ENCODE peak calls at places on chromosomes 4 and X, in four cellular contexts. E is GM23248, Y is A673, Z is H1. C is an unnamed sample.

GRCh38 chr4:81470456-81471327 is 1.0 kb downstream of the RASGEF1B start:
- DNase-seq in Z (peak; percentile 55), E (peak; percentile 37), Y (peak; percentile 23), C (peak; percentile 72)

GRCh38 chr4:68905598-68906237 is 45.9 kb downstream of the UGT2A3 start:
- DNase-seq in E (no peak), Y (no peak), Z (peak; percentile 51), C (no peak)

GRCh38 chrX:118603981-118604380 is 108.4 kb downstream of the DOCK11 start:
- DNase-seq in Y (peak; percentile 79), E (peak; percentile 70), Z (peak; percentile 49), C (peak; percentile 54)

GRCh38 chr4:56871357-56871993 is 36.2 kb upstream of the REST start:
- DNase-seq in E (no peak), Z (peak; percentile 50), Y (no peak), C (no peak)

GRCh38 chr4:169627307-169627706 is 6.9 kb downstream of the CLCN3 start:
- DNase-seq in Z (no peak), E (no peak), Y (no peak), C (no peak)

GRCh38 chr4:142428715-142429114 is 417.4 kb downstream of the INPP4B start:
- DNase-seq in Y (no peak), Z (no peak), E (no peak), C (no peak)

GRCh38 chr4:60485279-60485678 is 714.8 kb upstream of the ADGRL3 start:
- DNase-seq in Z (no peak), E (no peak), Y (peak; percentile 1), C (no peak)

GRCh38 chr4:142467086-142467485 is 379.0 kb downstream of the INPP4B start:
- DNase-seq in Y (no peak), Z (no peak), E (no peak), C (no peak)

DNA sequence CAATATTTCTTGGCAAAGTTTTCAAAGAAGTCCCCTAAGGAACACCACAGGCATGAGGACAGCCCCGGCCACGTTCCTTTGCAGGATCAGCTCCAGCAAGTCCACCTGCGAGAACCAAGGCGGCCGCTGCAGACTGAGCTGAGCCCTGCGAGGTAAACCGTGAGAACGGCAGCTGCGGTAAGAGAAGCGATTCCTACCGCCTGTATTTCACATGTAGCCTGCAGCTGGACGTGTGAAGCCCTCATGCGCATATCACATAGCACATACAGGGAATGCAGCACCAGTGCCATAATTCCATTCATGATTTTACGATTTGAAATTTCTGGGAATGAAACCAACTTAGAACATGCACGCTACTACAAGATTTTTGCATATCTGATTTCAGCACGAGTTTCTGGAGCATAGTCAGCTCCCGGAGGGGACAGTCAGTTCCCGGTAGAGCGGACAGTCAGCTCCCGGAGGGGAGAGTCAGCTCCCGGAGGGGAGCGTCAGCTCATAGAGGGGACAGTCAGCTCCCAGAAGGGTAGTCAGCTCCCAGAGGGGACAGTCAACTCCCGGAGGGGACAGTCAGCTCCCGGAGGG is 41.7 kb downstream of the FGFRL1 start:
- DNase-seq in E (peak; percentile 90), Z (no peak), Y (no peak), C (no peak)
- TF ChIP-seq EZH2 in E (no peak), Z (no peak), Y (peak; percentile 55), C (no peak)

GRCh38 chrX:53883196-53883595 is 161.1 kb downstream of the PHF8 start:
- DNase-seq in E (no peak), Z (no peak), Y (no peak), C (no peak)
- H3K27me3 ChIP-seq in E (no peaks in the 10 kb centered on the region), Z (no peaks in the 10 kb centered on the region), Y (no peaks in the 10 kb centered on the region), C (no peaks in the 10 kb centered on the region)

GRCh38 chr4:54098375-54098774 is 1.6 kb upstream of the GSX2 start:
- DNase-seq in E (no peak), Y (no peak), Z (no peak), C (no peak)
- TF ChIP-seq EZH2 in E (no peak), Y (no peak), Z (no peak), C (no peak)

DNA sequence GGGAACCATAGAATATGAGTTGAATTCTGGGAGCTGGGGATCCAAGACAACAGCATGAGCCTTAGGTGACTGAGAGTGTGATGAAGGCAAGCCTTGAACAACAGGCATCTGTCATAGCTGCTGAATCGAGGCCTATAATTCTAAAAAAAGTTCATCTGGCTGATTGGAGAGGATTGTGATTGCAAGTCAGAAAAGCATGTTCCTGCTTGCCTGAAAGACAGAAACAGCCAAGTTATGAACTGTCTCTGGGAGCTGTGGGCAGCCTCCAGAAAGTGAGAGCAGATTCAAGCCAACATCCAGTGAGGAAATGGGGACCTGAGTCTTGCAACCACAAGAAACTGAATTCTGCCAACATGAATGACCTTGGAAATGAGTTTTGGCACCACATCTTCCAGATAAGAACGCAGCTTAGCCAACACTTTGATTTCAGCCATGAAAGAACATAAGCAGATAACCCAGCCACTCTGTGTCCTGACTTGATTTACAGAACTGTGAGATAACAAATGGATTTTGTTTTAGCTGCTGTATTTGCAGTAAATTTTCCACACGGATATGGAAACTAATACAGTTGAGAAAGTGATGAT is 240.4 kb upstream of the NDST3 start:
- DNase-seq in Y (no peak), E (no peak), Z (no peak), C (no peak)
- H3K27me3 ChIP-seq in Y (no peaks in the 10 kb centered on the region), E (no peaks in the 10 kb centered on the region), Z (no peaks in the 10 kb centered on the region), C (no peaks in the 10 kb centered on the region)

DNA sequence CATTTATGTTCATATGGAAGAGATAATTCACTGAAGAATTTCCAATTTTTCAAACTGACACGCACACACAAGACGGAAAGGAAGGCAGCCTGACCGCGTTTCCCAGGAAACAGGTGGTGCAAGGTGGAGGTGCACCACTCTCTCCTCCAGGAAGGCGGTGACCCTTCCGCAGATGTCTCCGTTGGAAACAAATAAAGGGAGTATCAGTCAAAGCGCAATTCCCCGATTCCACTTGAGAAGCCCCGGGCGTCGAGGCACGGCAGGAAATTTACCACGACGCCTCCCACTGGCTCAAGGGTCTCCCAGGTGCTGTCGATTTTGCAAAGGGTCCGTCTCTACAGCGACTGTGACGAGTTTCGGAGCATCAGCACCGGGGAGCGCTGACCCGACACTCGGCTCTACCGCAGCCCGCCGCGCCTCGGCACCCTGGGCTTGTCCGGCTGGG is 770 bp upstream of the TIGD2 start:
- DNase-seq in Y (no peak), Z (peak; percentile 58), E (no peak), C (no peak)
- TF ChIP-seq EZH2 in Y (no peak), Z (peak; percentile 53), E (no peak), C (no peak)

DNA sequence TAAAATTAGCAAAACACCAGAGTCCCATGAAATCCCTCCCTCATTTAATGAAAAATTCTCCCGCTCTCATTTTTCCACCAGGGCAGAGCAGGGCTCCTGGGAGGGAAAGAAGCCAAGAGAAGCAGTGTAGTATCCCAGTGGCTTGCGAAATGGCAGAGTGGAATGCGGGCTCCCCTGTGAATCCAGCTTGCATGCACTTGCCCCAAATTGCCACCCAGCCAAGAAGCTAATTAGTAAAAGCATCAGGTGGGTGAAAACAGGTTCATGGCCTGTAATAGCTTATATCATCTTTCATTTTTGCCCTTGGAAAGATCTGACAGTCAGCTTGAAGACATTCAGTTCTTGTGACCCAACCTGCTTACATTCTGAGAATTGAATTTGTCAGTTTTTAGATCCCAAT is 10.1 kb downstream of the AMOT start:
- DNase-seq in Z (no peak), Y (no peak), E (no peak), C (no peak)
- H3K27me3 ChIP-seq in Z (no peaks in the 10 kb centered on the region), Y (no peaks in the 10 kb centered on the region), E (no peaks in the 10 kb centered on the region), C (no peaks in the 10 kb centered on the region)

GRCh38 chr4:3747582-3747906 is 18.6 kb upstream of the ADRA2C start:
- DNase-seq in E (peak; percentile 28), Z (peak; percentile 93), Y (no peak), C (no peak)
- TF ChIP-seq EZH2 in E (no peak), Z (no peak), Y (no peak), C (no peak)

DNA sequence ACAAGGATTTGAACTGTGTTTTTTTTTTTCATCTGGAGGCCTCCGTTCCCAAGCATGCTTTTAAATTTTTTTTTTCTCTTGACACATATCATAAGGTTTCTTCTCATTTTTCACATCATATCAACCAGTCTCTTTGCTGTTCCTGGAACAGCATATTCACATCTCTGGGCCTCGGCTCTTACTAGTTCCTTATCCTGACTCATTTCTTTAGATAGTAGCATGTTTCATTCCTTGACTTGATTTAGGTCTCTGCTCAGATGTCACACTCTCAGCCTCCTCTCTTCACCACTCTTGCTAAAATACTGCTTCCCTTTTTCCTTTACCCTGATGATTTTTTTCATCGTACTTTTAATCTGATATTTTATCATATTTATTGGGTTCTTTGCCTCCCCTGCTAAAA is 976.4 kb upstream of the FTHL17 start:
- DNase-seq in E (no peak), Y (no peak), Z (no peak), C (no peak)
- H3K27me3 ChIP-seq in E (no peaks in the 10 kb centered on the region), Y (no peaks in the 10 kb centered on the region), Z (no peaks in the 10 kb centered on the region), C (no peaks in the 10 kb centered on the region)

GRCh38 chr4:185811509-185812364 is at the start of gene SORBS2:
- DNase-seq in E (peak; percentile 6), Y (peak; percentile 9), Z (no peak), C (peak; percentile 50)
- TF ChIP-seq EZH2 in E (no peak), Y (no peak), Z (no peak), C (no peak)